ENCODE peak calls at places on chromosomes 3 and 15, in nine cellular contexts. S is NT2/D1, N is left ventricle myocardium inferior, U is fibroblast of lung, Z is GM23338, H is heart left ventricle, Y is K562, B is NB4, M is AG10803. G is an unnamed sample.

GRCh38 chr3:167783781-167784180 is 48.3 kb downstream of the SERPINI1 start:
- DNase-seq in S (no peak), N (peak), U (no peak), Z (no peak), H (peak), Y (no peak), B (no peak), M (no peak), G (no peak)

GRCh38 chr3:122810706-122811105 is 15.8 kb downstream of the SLC49A4 start:
- DNase-seq in S (no peak), N (no peak), U (no peak), Z (no peak), H (no peak), Y (no peak), B (no peak), M (no peak), G (no peak)

GRCh38 chr15:74200871-74201419 is 1.6 kb downstream of the STRA6 start:
- DNase-seq in S (no peak), N (no peak), U (peak), Z (no peak), H (no peak), Y (no peak), B (no peak), M (no peak), G (no peak)

GRCh38 chr15:101105059-101105851 is 146.6 kb downstream of the CHSY1 start:
- DNase-seq in S (peak), N (no peak), U (no peak), Z (no peak), H (no peak), Y (no peak), B (peak), M (no peak), G (no peak)

GRCh38 chr15:82113116-82113715 is 67.4 kb upstream of the MEX3B start:
- DNase-seq in S (no peak), N (no peak), U (no peak), Z (no peak), H (no peak), Y (no peak), B (no peak), M (no peak), G (no peak)

GRCh38 chr15:79041598-79042175 is 48.9 kb downstream of the RASGRF1 start:
- DNase-seq in S (no peak), N (no peak), U (no peak), Z (no peak), H (no peak), Y (no peak), B (no peak), M (no peak), G (no peak)

GRCh38 chr15:26682765-26683164 is 90.1 kb downstream of the GABRB3 start:
- DNase-seq in S (no peak), N (no peak), U (no peak), Z (peak), H (no peak), Y (no peak), B (no peak), M (no peak), G (no peak)

GRCh38 chr15:70328137-70329115 is 230.7 kb upstream of the TLE3 start:
- DNase-seq in S (no peak), N (peak), U (peak), Z (no peak), H (peak), Y (no peak), B (peak), M (peak), G (no peak)

GRCh38 chr3:179902061-179902460 is 134.7 kb downstream of the PEX5L start:
- DNase-seq in S (no peak), N (no peak), U (no peak), Z (no peak), H (no peak), Y (no peak), B (no peak), M (no peak), G (no peak)

GRCh38 chr15:81480645-81481053 is 106.6 kb upstream of the TMC3 start:
- DNase-seq in S (peak), N (no peak), U (peak), Z (peak), H (peak), Y (peak), B (peak), M (peak), G (no peak)

GRCh38 chr3:139797724-139798343 is 120.1 kb upstream of the NMNAT3 start:
- DNase-seq in S (peak), N (no peak), U (peak), Z (peak), H (no peak), Y (peak), B (peak), M (peak), G (no peak)

GRCh38 chr15:82298520-82298919 is 35.9 kb downstream of the SAXO2 start:
- DNase-seq in S (no peak), N (no peak), U (no peak), Z (peak), H (no peak), Y (no peak), B (no peak), M (no peak), G (peak)

GRCh38 chr3:133412511-133413165 is 12.8 kb downstream of the BFSP2 start:
- DNase-seq in S (no peak), N (no peak), U (peak), Z (no peak), H (no peak), Y (no peak), B (no peak), M (peak), G (no peak)

GRCh38 chr3:63960048-63960711 is 48.0 kb upstream of the SCAANT1 start:
- DNase-seq in S (no peak), N (no peak), U (peak), Z (no peak), H (peak), Y (peak), B (peak), M (peak), G (no peak)

GRCh38 chr3:195069501-195070251 is 201.3 kb downstream of the XXYLT1 start:
- DNase-seq in S (no peak), N (no peak), U (no peak), Z (no peak), H (peak), Y (no peak), B (no peak), M (no peak), G (peak)

GRCh38 chr15:62462268-62462667 is 297.2 kb upstream of the C2CD4B start:
- DNase-seq in S (no peak), N (no peak), U (no peak), Z (no peak), H (no peak), Y (no peak), B (no peak), M (peak), G (no peak)

GRCh38 chr3:55704521-55704920 is 217.4 kb upstream of the WNT5A start:
- DNase-seq in S (no peak), N (no peak), U (no peak), Z (no peak), H (no peak), Y (no peak), B (no peak), M (peak), G (no peak)

GRCh38 chr15:56984681-56985515 is 66.5 kb downstream of the TCF12 start:
- DNase-seq in S (no peak), N (no peak), U (peak), Z (no peak), H (no peak), Y (no peak), B (peak), M (peak), G (no peak)

GRCh38 chr3:100941451-100941850 is 51.8 kb downstream of the ABI3BP start:
- DNase-seq in S (no peak), N (no peak), U (no peak), Z (no peak), H (no peak), Y (no peak), B (no peak), M (no peak), G (no peak)

GRCh38 chr3:120357807-120358206 is 8.7 kb upstream of the LRRC58 start:
- DNase-seq in S (no peak), N (no peak), U (no peak), Z (peak), H (no peak), Y (no peak), B (no peak), M (no peak), G (no peak)

GRCh38 chr3:113150253-113150652 is 61.1 kb upstream of the BOC start:
- DNase-seq in S (no peak), N (no peak), U (no peak), Z (no peak), H (no peak), Y (no peak), B (no peak), M (no peak), G (no peak)

GRCh38 chr3:197746801-197747237 is 2.9 kb upstream of the FYTTD1 start:
- DNase-seq in S (no peak), N (no peak), U (no peak), Z (peak), H (no peak), Y (peak), B (no peak), M (no peak), G (no peak)

GRCh38 chr3:177817746-177818145 is 620.5 kb upstream of the TBL1XR1 start:
- DNase-seq in S (no peak), N (no peak), U (no peak), Z (no peak), H (no peak), Y (no peak), B (no peak), M (no peak), G (no peak)

GRCh38 chr3:193869221-193870201 is 266.4 kb upstream of the HES1 start:
- DNase-seq in S (peak), N (peak), U (peak), Z (peak), H (peak), Y (peak), B (peak), M (peak), G (no peak)

GRCh38 chr3:9780920-9781319 is 11.2 kb upstream of the CAMK1 start:
- DNase-seq in S (no peak), N (no peak), U (no peak), Z (no peak), H (no peak), Y (no peak), B (no peak), M (no peak), G (no peak)

GRCh38 chr3:56928379-56929068 is 126.8 kb upstream of the ARHGEF3 start:
- DNase-seq in S (peak), N (no peak), U (no peak), Z (peak), H (no peak), Y (no peak), B (peak), M (peak), G (no peak)

GRCh38 chr15:43329222-43329959 is 982 bp downstream of the LCMT2 start:
- DNase-seq in S (no peak), N (no peak), U (peak), Z (peak), H (no peak), Y (peak), B (peak), M (no peak), G (no peak)

GRCh38 chr3:129353589-129353941 is 74.9 kb downstream of the EFCAB12 start:
- DNase-seq in S (no peak), N (no peak), U (no peak), Z (no peak), H (no peak), Y (no peak), B (no peak), M (no peak), G (no peak)

GRCh38 chr15:80152896-80153876 is at the start of gene FAH:
- DNase-seq in S (no peak), N (no peak), U (peak), Z (peak), H (no peak), Y (no peak), B (peak), M (peak), G (no peak)

GRCh38 chr3:54836876-54837275 is 91.0 kb downstream of the LRTM1 start:
- DNase-seq in S (no peak), N (no peak), U (no peak), Z (no peak), H (no peak), Y (no peak), B (no peak), M (no peak), G (no peak)

GRCh38 chr15:79243723-79244122 is 38.8 kb upstream of the ANKRD34C start:
- DNase-seq in S (no peak), N (peak), U (no peak), Z (no peak), H (peak), Y (no peak), B (no peak), M (peak), G (no peak)

DNA sequence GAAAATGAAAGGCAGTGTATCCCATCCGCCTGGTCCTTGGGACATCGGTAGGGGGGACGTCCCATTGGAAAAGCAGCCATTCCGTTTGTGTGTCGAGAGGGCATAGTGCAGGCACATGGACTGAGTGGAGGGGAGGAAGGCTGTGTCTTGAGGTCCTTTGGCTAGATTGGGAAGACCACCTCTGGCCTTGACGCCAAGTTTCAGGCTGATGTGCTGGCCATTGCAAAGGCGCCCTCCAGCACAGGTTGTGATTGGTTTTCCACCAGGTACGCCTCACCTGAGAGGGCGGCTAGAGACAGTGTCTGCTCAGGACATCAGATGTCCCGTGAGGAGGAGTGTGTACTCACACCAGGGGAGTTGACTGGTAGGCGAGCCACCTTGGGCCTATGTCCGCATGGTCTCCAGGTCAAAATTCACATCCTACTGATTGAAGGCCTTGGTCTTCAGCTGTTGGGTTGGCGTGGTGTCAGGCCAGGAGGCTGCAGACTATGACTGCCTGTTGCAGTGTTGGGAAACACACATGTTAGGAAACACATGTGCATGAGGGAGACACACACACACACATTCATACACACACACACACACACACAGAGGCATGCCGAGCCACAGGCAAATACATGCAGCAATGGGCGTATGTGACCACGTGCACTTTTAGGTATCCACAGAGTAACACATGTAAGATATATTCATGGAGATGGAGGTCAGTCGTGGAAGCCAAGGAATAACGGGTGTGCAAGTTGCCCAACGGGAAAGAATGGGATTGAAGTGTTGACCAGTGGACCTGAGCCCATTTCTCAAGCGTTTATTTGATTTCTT is 98.4 kb downstream of the SNRPN start:
- DNase-seq in S (no peak), N (no peak), U (no peak), Z (no peak), H (no peak), Y (no peak), B (no peak), M (no peak), G (peak)
- H3K4me3 ChIP-seq in S (no peak), N (no peak), U (no peak), Z (no peak), H (no peak), Y (no peak), B (no peak), M (no peak), G (no peak)

GRCh38 chr3:16802382-16802781 is 82.4 kb upstream of the PLCL2 start:
- DNase-seq in S (no peak), N (no peak), U (no peak), Z (no peak), H (no peak), Y (no peak), B (peak), M (no peak), G (no peak)
- H3K4me3 ChIP-seq in S (no peak), N (no peak), U (no peak), Z (no peak), H (no peak), Y (no peak), B (no peak), M (no peak), G (no peak)

GRCh38 chr15:95125803-95126202 is 894.4 kb downstream of the MCTP2 start:
- DNase-seq in S (no peak), N (no peak), U (no peak), Z (no peak), H (no peak), Y (no peak), B (no peak), M (no peak), G (no peak)

GRCh38 chr15:95132774-95133173 is 901.4 kb downstream of the MCTP2 start:
- DNase-seq in S (no peak), N (no peak), U (peak), Z (no peak), H (no peak), Y (no peak), B (no peak), M (peak), G (no peak)

GRCh38 chr15:95131071-95131683 is 899.8 kb downstream of the MCTP2 start:
- DNase-seq in S (no peak), N (no peak), U (no peak), Z (no peak), H (peak), Y (no peak), B (peak), M (no peak), G (no peak)

GRCh38 chr15:95127356-95127755 is 896.0 kb downstream of the MCTP2 start:
- DNase-seq in S (no peak), N (no peak), U (no peak), Z (peak), H (no peak), Y (no peak), B (peak), M (peak), G (no peak)

DNA sequence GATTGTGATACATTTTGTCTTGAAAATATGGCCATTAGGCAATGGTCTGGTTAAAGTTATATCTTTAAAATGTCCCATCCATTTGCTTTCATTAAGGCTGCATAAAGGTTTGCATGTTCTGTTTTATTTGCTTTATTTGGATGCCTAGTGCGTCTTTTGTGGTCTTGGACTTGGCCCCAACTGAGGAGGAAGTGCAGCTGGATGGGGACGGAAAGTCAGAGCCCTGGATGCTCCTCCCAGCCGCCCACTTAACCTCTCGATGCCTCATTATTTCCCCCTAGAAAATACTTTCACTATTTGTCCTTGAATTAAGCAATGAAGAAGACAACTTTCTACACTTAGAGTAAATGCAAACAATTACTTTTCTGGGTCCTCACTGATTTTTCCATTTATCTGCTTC is 898.2 kb downstream of the MCTP2 start:
- DNase-seq in S (no peak), N (peak), U (peak), Z (no peak), H (peak), Y (no peak), B (peak), M (peak), G (no peak)
- H3K4me3 ChIP-seq in S (no peak), N (no peak), U (no peak), Z (no peak), H (no peak), Y (no peak), B (no peak), M (no peak), G (no peak)

GRCh38 chr3:143121240-143122088 is 1.9 kb downstream of the CHST2 start:
- DNase-seq in S (peak), N (peak), U (peak), Z (peak), H (peak), Y (no peak), B (peak), M (peak), G (peak)

GRCh38 chr3:143120716-143121239 is 1.2 kb downstream of the CHST2 start:
- DNase-seq in S (no peak), N (no peak), U (peak), Z (peak), H (no peak), Y (no peak), B (peak), M (peak), G (peak)

GRCh38 chr3:143119009-143119914 is at the start of gene CHST2:
- DNase-seq in S (peak), N (peak), U (peak), Z (peak), H (peak), Y (peak), B (peak), M (peak), G (peak)

GRCh38 chr3:143118630-143119008 is 952 bp upstream of the CHST2 start:
- DNase-seq in S (no peak), N (no peak), U (no peak), Z (peak), H (no peak), Y (peak), B (no peak), M (no peak), G (no peak)

DNA sequence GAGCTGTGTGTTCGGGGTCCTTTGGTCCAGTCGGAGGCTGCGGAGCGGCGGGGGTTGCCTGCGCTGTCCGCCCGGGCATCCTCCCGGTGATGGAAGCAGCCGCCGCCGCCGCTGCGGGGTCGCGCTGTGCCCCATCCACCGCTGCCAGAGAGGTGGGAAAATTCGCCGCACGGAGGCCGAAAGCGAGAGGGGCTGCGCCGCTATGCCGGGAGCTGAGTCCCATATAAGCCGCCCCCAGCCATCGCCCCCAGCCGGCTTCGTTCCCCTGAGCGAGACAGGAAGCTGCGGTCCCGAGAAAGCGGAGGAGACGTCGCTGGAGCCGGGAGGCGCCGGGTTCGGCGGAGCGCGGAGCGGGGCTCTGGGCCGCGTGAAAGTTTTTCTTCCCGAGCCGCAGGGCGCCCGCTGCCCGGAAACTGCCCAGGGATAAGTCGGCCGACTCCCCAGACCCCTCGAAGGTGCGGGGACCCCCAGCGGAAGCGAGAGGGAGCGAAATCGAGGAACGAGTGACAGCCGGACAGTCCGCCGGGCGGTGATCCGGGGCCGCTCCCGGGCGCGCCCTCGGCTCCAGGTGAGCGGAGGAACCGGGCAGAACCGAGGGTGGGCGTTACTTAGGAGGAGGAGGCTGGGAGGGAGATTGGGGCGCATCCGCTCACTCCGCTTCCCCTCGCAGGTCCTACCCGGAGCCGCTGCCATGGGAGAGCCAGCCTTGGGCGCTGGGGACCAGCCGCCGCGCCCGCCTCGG is 574 bp downstream of the CHST2 start:
- DNase-seq in S (peak), N (peak), U (peak), Z (peak), H (peak), Y (peak), B (peak), M (peak), G (peak)
- H3K4me3 ChIP-seq in S (peak), N (peak), U (peak), Z (peak), H (peak), Y (peak), B (peak), M (peak), G (peak)

GRCh38 chr3:52089691-52090090 is 33.3 kb upstream of the DUSP7 start:
- DNase-seq in S (no peak), N (no peak), U (no peak), Z (no peak), H (no peak), Y (no peak), B (no peak), M (no peak), G (peak)

GRCh38 chr3:52087728-52088127 is 31.4 kb upstream of the DUSP7 start:
- DNase-seq in S (no peak), N (no peak), U (no peak), Z (no peak), H (no peak), Y (no peak), B (peak), M (no peak), G (peak)

GRCh38 chr3:52090131-52090548 is 33.8 kb upstream of the DUSP7 start:
- DNase-seq in S (no peak), N (no peak), U (peak), Z (no peak), H (no peak), Y (no peak), B (peak), M (peak), G (no peak)

GRCh38 chr3:52086939-52087675 is 30.7 kb upstream of the DUSP7 start:
- DNase-seq in S (no peak), N (no peak), U (no peak), Z (no peak), H (no peak), Y (no peak), B (peak), M (peak), G (peak)

GRCh38 chr3:52088445-52089367 is 32.3 kb upstream of the DUSP7 start:
- DNase-seq in S (no peak), N (no peak), U (peak), Z (no peak), H (no peak), Y (peak), B (peak), M (peak), G (peak)
- H3K4me3 ChIP-seq in S (no peak), N (no peak), U (no peak), Z (no peak), H (no peak), Y (no peak), B (no peak), M (no peak), G (no peak)

G was measured in upper lobe of right lung.